ENCODE peak calls at places on chromosomes 7 and 10, in four cellular contexts. One of them, this sample, is unnamed.

GRCh38 chr7:135129579-135129978 is 18.3 kb upstream of the TMEM140 start:
- DNase-seq in H9: no peak
- DNase-seq in IMR-90: no peak
- DNase-seq in mesendoderm: no peak
- DNase-seq in this sample: no peak

GRCh38 chr7:44236333-44236728 is 35.6 kb downstream of the YKT6 start:
- DNase-seq in H9: peak; percentile 67
- DNase-seq in IMR-90: no peak
- DNase-seq in mesendoderm: peak; percentile 45
- DNase-seq in this sample: no peak

GRCh38 chr10:72379776-72380175 is 25.1 kb upstream of the DNAJB12 start:
- DNase-seq in H9: no peak
- DNase-seq in IMR-90: peak; percentile 16
- DNase-seq in mesendoderm: no peak
- DNase-seq in this sample: no peak

GRCh38 chr7:106643189-106643588 is 17.8 kb downstream of the CCDC71L start:
- DNase-seq in H9: no peak
- DNase-seq in IMR-90: no peak
- DNase-seq in mesendoderm: no peak
- DNase-seq in this sample: no peak

GRCh38 chr10:73997479-73997805 is 474 bp upstream of the VCL start:
- DNase-seq in H9: no peak
- DNase-seq in IMR-90: no peak
- DNase-seq in mesendoderm: no peak
- DNase-seq in this sample: no peak

GRCh38 chr10:67943917-67944316 is 59.5 kb downstream of the SIRT1 start:
- DNase-seq in H9: no peak
- DNase-seq in IMR-90: no peak
- DNase-seq in mesendoderm: peak; percentile 38
- DNase-seq in this sample: no peak

GRCh38 chr7:64888901-64889685 is 14.0 kb upstream of the ZNF273 start:
- DNase-seq in H9: no peak
- DNase-seq in IMR-90: no peak
- DNase-seq in mesendoderm: no peak
- DNase-seq in this sample: no peak

GRCh38 chr7:1290262-1291039 is 57.8 kb downstream of the UNCX start:
- DNase-seq in H9: peak; percentile 54
- DNase-seq in IMR-90: no peak
- DNase-seq in mesendoderm: peak; percentile 32
- DNase-seq in this sample: peak; percentile 69

GRCh38 chr10:29130190-29130673 is 158.6 kb upstream of the LYZL1 start:
- DNase-seq in H9: no peak
- DNase-seq in IMR-90: peak; percentile 51
- DNase-seq in mesendoderm: peak; percentile 86
- DNase-seq in this sample: no peak

GRCh38 chr10:91908358-91909177 is 718 bp downstream of the FGFBP3 start:
- DNase-seq in H9: peak; percentile 82
- DNase-seq in IMR-90: peak; percentile 67
- DNase-seq in mesendoderm: peak; percentile 95
- DNase-seq in this sample: peak; percentile 85

GRCh38 chr10:96794786-96795733 is 37.0 kb upstream of the LCOR start:
- DNase-seq in H9: no peak
- DNase-seq in IMR-90: no peak
- DNase-seq in mesendoderm: no peak
- DNase-seq in this sample: no peak

GRCh38 chr7:131940621-131941020 is 384.2 kb upstream of the PODXL start:
- DNase-seq in H9: no peak
- DNase-seq in IMR-90: no peak
- DNase-seq in mesendoderm: no peak
- DNase-seq in this sample: no peak

GRCh38 chr7:15667999-15668398 is 18.5 kb downstream of the MEOX2 start:
- DNase-seq in H9: no peak
- DNase-seq in IMR-90: no peak
- DNase-seq in mesendoderm: no peak
- DNase-seq in this sample: no peak

GRCh38 chr7:41420421-41420820 is 282.5 kb downstream of the INHBA start:
- DNase-seq in H9: no peak
- DNase-seq in IMR-90: no peak
- DNase-seq in mesendoderm: no peak
- DNase-seq in this sample: no peak

DNA sequence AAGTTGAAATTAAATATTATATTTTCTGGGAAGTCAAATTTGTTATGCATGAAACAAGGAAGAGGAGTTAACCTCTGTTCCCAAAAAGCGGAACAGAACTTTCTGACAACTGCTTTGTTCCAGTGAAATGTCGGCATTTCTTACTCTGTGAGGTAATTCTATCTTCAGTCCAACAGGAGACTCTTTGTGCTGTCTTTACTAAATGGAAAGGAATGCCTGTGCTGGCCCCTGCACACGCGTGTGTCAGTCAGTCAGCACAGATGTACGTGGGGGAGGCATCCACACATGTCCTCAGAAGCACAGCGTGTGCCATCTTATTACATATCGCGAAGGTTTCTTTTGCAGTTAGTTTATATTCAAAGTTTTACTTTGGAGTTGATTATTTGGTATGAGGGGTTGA is 37.5 kb downstream of the NET1 start:
- DNase-seq in H9: no peak
- DNase-seq in IMR-90: peak; percentile 83
- DNase-seq in mesendoderm: peak; percentile 63
- DNase-seq in this sample: no peak
- H3K56ac ChIP-seq in H9: no peak overlapping the region
- H3K56ac ChIP-seq in IMR-90: no peak overlapping the region
- H3K56ac ChIP-seq in mesendoderm: no peak overlapping the region
- H3K56ac ChIP-seq in this sample: no peak overlapping the region

DNA sequence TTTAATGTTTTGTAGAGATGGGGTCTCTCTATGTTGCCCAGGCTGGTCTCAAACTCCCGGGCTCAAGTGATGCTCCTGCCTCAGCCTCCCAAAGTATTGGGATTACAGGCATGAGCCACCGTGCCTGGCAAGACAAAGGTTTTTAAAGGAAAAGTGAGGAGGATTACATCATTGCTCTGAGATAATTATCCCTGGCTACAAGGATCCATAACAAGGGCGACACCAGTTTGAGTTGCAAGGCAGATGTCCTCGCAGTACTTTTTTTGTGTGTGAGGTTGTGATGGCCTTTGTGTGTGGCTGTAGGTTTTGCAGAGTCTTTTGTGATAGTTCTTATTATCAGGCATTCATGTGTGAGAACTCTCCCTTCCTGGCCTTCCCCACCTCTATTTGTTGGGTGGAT is 9.9 kb downstream of the BTBD16 start:
- DNase-seq in H9: no peak
- DNase-seq in IMR-90: no peak
- DNase-seq in mesendoderm: no peak
- DNase-seq in this sample: no peak
- H3K56ac ChIP-seq in H9: no peak overlapping the region
- H3K56ac ChIP-seq in IMR-90: no peak overlapping the region
- H3K56ac ChIP-seq in mesendoderm: no peak overlapping the region
- H3K56ac ChIP-seq in this sample: no peak overlapping the region

GRCh38 chr10:120818301-120818700 is 32.9 kb upstream of the WDR11 start:
- DNase-seq in H9: peak; percentile 45
- DNase-seq in IMR-90: no peak
- DNase-seq in mesendoderm: peak; percentile 49
- DNase-seq in this sample: no peak

GRCh38 chr10:120810298-120810697 is 40.9 kb upstream of the WDR11 start:
- DNase-seq in H9: no peak
- DNase-seq in IMR-90: no peak
- DNase-seq in mesendoderm: no peak
- DNase-seq in this sample: no peak

GRCh38 chr10:120813085-120813484 is 38.1 kb upstream of the WDR11 start:
- DNase-seq in H9: no peak
- DNase-seq in IMR-90: no peak
- DNase-seq in mesendoderm: no peak
- DNase-seq in this sample: no peak
- H3K56ac ChIP-seq in H9: no peak overlapping the region
- H3K56ac ChIP-seq in IMR-90: no peak overlapping the region
- H3K56ac ChIP-seq in mesendoderm: no peak overlapping the region
- H3K56ac ChIP-seq in this sample: no peak overlapping the region

GRCh38 chr10:93062499-93063216 is 2.1 kb downstream of the CYP26C1 start:
- DNase-seq in H9: peak; percentile 71
- DNase-seq in IMR-90: peak; percentile 44
- DNase-seq in mesendoderm: peak; percentile 69
- DNase-seq in this sample: no peak
- H3K56ac ChIP-seq in H9: no peak overlapping the region
- H3K56ac ChIP-seq in IMR-90: no peak overlapping the region
- H3K56ac ChIP-seq in mesendoderm: peak overlapping the region; percentile 67
- H3K56ac ChIP-seq in this sample: no peak overlapping the region

This sample was measured in H1.